ENCODE peak calls at places on chromosome 3, in four cellular contexts. V is ovary, D is BE2C, H is OCI-LY7. A is an unnamed sample.

GRCh38 chr3:136882575-136882974 is 20.6 kb downstream of the NCK1 start:
- DNase-seq in D (no peak), H (peak), V (no peak), A (no peak)

GRCh38 chr3:32203854-32204253 is 34.6 kb upstream of the CMTM8 start:
- DNase-seq in V (no peak), H (no peak), D (no peak), A (peak)

GRCh38 chr3:72214065-72215048 is 429.4 kb upstream of the PROK2 start:
- DNase-seq in D (no peak), H (no peak), V (no peak), A (no peak)

GRCh38 chr3:151909720-151910405 is 36.4 kb downstream of the SUCNR1 start:
- DNase-seq in D (no peak), H (no peak), V (no peak), A (peak)

GRCh38 chr3:40951636-40952035 is 247.7 kb upstream of the CTNNB1 start:
- DNase-seq in H (no peak), V (no peak), D (no peak), A (peak)

GRCh38 chr3:106839576-106840280 is 537.5 kb upstream of the CCDC54 start:
- DNase-seq in D (no peak), V (no peak), H (no peak), A (peak)

GRCh38 chr3:86949850-86950249 is 41.1 kb downstream of the VGLL3 start:
- DNase-seq in D (no peak), H (no peak), V (no peak), A (no peak)

GRCh38 chr3:49799761-49800160 is at the start of gene CDHR4:
- DNase-seq in D (no peak), V (no peak), H (no peak), A (peak)

GRCh38 chr3:46104706-46105105 is 77.4 kb upstream of the XCR1 start:
- DNase-seq in V (no peak), D (no peak), H (no peak), A (no peak)

GRCh38 chr3:127857270-127857801 is 35.0 kb upstream of the MGLL start:
- DNase-seq in D (no peak), H (peak), V (no peak), A (no peak)

GRCh38 chr3:44584646-44585501 is at the start of gene ZNF660:
- DNase-seq in V (peak), H (no peak), D (peak), A (peak)

GRCh38 chr3:182620715-182621434 is 172.4 kb upstream of the ATP11B start:
- DNase-seq in D (no peak), H (no peak), V (no peak), A (no peak)

GRCh38 chr3:182618085-182618732 is 175.1 kb upstream of the ATP11B start:
- DNase-seq in H (peak), D (peak), V (no peak), A (peak)

GRCh38 chr3:182622241-182622545 is 171.1 kb upstream of the ATP11B start:
- DNase-seq in V (no peak), D (no peak), H (no peak), A (no peak)

GRCh38 chr3:182618981-182619591 is 174.2 kb upstream of the ATP11B start:
- DNase-seq in V (no peak), D (no peak), H (no peak), A (peak)

GRCh38 chr3:182621435-182622240 is 171.7 kb upstream of the ATP11B start:
- DNase-seq in D (no peak), H (peak), V (no peak), A (no peak)
- TF ChIP-seq CTCF in D (peak), H (peak), V (no peak), A (peak)

GRCh38 chr3:36989568-36989967 is 3.4 kb downstream of the EPM2AIP1 start:
- DNase-seq in H (no peak), D (no peak), V (no peak), A (no peak)

GRCh38 chr3:36991147-36991546 is 1.8 kb downstream of the EPM2AIP1 start:
- DNase-seq in H (peak), D (no peak), V (no peak), A (no peak)

GRCh38 chr3:36991923-36992805 is 767 bp downstream of the EPM2AIP1 start:
- DNase-seq in D (no peak), V (no peak), H (peak), A (peak)

GRCh38 chr3:36993326-36994283 is at the start of gene MLH1:
- DNase-seq in V (peak), H (peak), D (peak), A (peak)

GRCh38 chr3:36992806-36993325 is at the start of gene EPM2AIP1:
- DNase-seq in H (no peak), V (no peak), D (peak), A (no peak)
- TF ChIP-seq CTCF in H (peak), V (no peak), D (no peak), A (no peak)

GRCh38 chr3:30332196-30333021 is 274.0 kb upstream of the TGFBR2 start:
- DNase-seq in H (no peak), D (no peak), V (no peak), A (no peak)
- TF ChIP-seq CTCF in H (no peak), D (no peak), V (no peak), A (no peak)

DNA sequence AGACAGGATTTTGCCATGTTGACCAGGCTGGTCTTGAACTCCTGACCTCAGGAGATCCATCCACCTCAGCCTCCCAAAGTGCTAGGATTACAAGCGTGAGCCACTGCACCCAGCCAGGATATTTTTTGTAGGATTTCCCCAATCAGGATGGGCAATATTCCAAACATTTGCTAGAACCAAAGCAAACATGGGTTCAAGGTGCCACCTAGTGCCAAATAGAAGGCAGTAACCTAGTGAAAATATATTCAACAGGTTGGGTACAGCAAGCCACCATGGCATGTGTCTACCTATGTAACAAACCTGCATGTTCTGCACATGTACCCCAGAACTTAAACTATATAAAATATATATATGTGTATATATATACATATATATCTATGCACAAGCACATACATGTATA is 185.9 kb upstream of the CADM2 start:
- DNase-seq in V (no peak), H (no peak), D (peak), A (no peak)
- TF ChIP-seq CTCF in V (no peak), H (no peak), D (peak), A (no peak)

DNA sequence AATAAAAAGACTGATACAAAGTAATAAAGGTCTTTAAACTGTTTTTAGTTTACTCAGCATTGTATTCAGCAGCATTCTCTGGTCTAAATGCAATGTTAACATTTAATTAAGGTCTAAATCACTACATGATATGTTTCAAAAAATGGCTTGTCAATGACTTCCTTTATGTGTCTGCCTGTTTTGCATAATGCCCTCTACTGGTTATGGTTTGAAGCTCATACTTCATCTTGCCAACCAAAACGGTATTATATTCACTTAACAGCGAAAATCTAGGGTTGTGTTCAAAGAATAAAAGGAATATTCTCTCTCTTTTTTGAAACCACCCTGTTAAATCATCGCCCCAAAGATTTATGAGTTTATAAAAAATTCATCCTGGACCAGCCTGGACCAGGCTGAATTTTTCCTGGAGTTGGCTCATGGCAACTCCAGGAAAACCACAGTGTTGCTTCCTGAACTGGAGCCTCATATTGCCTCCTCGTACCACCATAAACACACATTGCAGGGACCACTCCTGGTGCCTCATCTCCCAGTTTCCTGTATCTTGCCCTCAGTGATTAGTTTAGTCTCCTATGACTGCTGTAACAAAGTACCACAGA is 6.7 kb upstream of the NCEH1 start:
- DNase-seq in V (no peak), D (no peak), H (peak), A (no peak)
- TF ChIP-seq CTCF in V (no peak), D (peak), H (peak), A (peak)

DNA sequence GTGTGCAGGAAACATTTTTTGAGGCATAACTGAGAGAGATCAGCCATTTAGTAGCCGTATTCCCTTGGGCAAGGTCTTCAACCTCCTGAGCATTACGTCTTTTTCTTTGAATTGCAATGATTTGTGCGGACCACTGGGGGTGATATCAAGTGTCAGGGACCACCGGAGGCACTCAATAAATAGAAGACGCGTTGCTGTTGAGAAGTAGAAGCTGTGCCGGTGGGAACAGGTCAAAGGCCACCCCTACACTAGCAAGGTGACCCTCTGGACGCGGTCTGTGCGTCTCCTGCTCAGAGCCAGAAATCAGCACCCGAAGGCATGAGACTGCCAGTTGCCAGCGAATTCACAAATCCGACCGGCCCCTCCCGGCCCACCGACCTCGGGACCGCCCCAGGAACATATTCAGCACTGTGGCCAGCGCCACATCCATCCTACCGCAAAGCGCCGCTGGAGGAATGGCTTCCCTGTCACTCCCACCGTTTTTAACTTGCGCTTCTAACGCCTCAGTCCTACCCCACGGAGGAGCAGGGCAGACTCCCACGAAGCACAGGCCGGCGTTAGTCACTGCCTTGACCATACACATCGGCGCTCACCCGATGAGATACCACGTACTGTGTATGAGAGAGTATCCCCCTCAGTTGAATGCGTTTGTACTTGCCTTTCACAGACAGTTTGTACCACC is 1.4 kb upstream of the GHSR start:
- DNase-seq in D (no peak), H (no peak), V (no peak), A (peak)
- TF ChIP-seq CTCF in D (no peak), H (no peak), V (no peak), A (no peak)

GRCh38 chr3:33439421-33440327 is 531 bp downstream of the UBP1 start:
- DNase-seq in D (peak), H (peak), V (peak), A (peak)
- TF ChIP-seq CTCF in D (no peak), H (peak), V (no peak), A (no peak)

GRCh38 chr3:53677406-53677805 is 168.8 kb downstream of the CHDH start:
- DNase-seq in D (no peak), H (peak), V (no peak), A (no peak)
- TF ChIP-seq CTCF in D (peak), H (peak), V (no peak), A (no peak)

GRCh38 chr3:9168230-9168629 is 81.2 kb downstream of the SRGAP3 start:
- DNase-seq in H (peak), V (no peak), D (no peak), A (no peak)
- TF ChIP-seq CTCF in H (no peak), V (no peak), D (no peak), A (no peak)